ENCODE peak calls at places on chromosomes 3 and 15, in eight cellular contexts. J is GOT3, R is epithelial cell of esophagus, M is ELF-1, B is GM12891, H is heart right ventricle, L is NCI-H2107, F is left kidney. A is an unnamed sample.

GRCh38 chr3:174355505-174355904 is 503.6 kb upstream of the NAALADL2 start:
- DNase-seq in J (no peak), R (peak; percentile 45), M (peak; percentile 47), B (no peak), H (no peak), L (no peak), F (peak; percentile 23), A (no peak)

GRCh38 chr15:51708013-51708412 is 26.7 kb downstream of the SCG3 start:
- DNase-seq in J (no peak), R (peak; percentile 17), M (no peak), B (no peak), H (no peak), L (no peak), F (no peak), A (no peak)

GRCh38 chr3:41808152-41808551 is 153.8 kb downstream of the ULK4 start:
- DNase-seq in J (no peak), R (peak; percentile 40), M (no peak), B (no peak), H (no peak), L (no peak), F (no peak), A (no peak)

GRCh38 chr3:53813876-53814275 is 32.3 kb downstream of the CHDH start:
- DNase-seq in J (no peak), R (no peak), M (no peak), B (no peak), H (no peak), L (no peak), F (no peak), A (no peak)

GRCh38 chr3:46692566-46692983 is 904 bp downstream of the ALS2CL start:
- DNase-seq in J (no peak), R (peak; percentile 98), M (peak; percentile 69), B (no peak), H (peak; percentile 31), L (no peak), F (peak; percentile 40), A (no peak)

GRCh38 chr3:184546252-184546651 is 15.3 kb upstream of the EPHB3 start:
- DNase-seq in J (no peak), R (no peak), M (no peak), B (no peak), H (no peak), L (no peak), F (no peak), A (no peak)

GRCh38 chr15:79849789-79850188 is 47.0 kb downstream of the MTHFS start:
- DNase-seq in J (no peak), R (peak; percentile 48), M (peak; percentile 49), B (no peak), H (no peak), L (no peak), F (peak; percentile 64), A (no peak)

GRCh38 chr3:71579301-71579933 is 4.1 kb downstream of the FOXP1 start:
- DNase-seq in J (no peak), R (peak; percentile 36), M (no peak), B (no peak), H (no peak), L (no peak), F (no peak), A (no peak)

GRCh38 chr15:50315814-50316630 is 39.0 kb downstream of the GABPB1 start:
- DNase-seq in J (no peak), R (peak; percentile 62), M (no peak), B (no peak), H (no peak), L (no peak), F (peak; percentile 57), A (no peak)

GRCh38 chr15:28931828-28932227 is 46.1 kb downstream of the APBA2 start:
- DNase-seq in J (no peak), R (no peak), M (no peak), B (no peak), H (no peak), L (no peak), F (no peak), A (peak; percentile 37)